ENCODE peak calls at places on chromosomes 1 and 21, in eight cellular contexts. P, D, E, Z, R, T, Y and K are unnamed samples.

GRCh38 chr1:208107817-208108608 is 136.2 kb downstream of the PLXNA2 start:
- DNase-seq in P (no peak), D (no peak), E (no peak), Z (peak), R (no peak), T (no peak), Y (no peak), K (no peak)

GRCh38 chr1:62735491-62736171 is 47.4 kb upstream of the DOCK7 start:
- DNase-seq in P (no peak), D (no peak), E (no peak), Z (no peak), R (no peak), T (no peak), Y (no peak), K (no peak)

GRCh38 chr21:28018741-28019669 is 973.7 kb downstream of the LTN1 start:
- DNase-seq in P (no peak), D (no peak), E (no peak), Z (no peak), R (no peak), T (no peak), Y (no peak), K (no peak)

GRCh38 chr1:60223370-60223652 is 149.7 kb upstream of the C1orf87 start:
- DNase-seq in P (no peak), D (no peak), E (no peak), Z (no peak), R (no peak), T (no peak), Y (no peak), K (no peak)

GRCh38 chr21:31957631-31958030 is 84.8 kb downstream of the HUNK start:
- DNase-seq in P (no peak), D (no peak), E (no peak), Z (no peak), R (no peak), T (no peak), Y (no peak), K (no peak)

GRCh38 chr1:61005572-61006386 is 76.6 kb upstream of the NFIA start:
- DNase-seq in P (no peak), D (no peak), E (no peak), Z (no peak), R (no peak), T (no peak), Y (no peak), K (no peak)

GRCh38 chr1:91853397-91853796 is 32.6 kb downstream of the TGFBR3 start:
- DNase-seq in P (no peak), D (no peak), E (no peak), Z (no peak), R (no peak), T (no peak), Y (no peak), K (no peak)

GRCh38 chr1:15432327-15432726 is 5.9 kb upstream of the CTRC start:
- DNase-seq in P (no peak), D (no peak), E (no peak), Z (no peak), R (no peak), T (no peak), Y (no peak), K (peak)

GRCh38 chr1:52919720-52920199 is 1.8 kb downstream of the ECHDC2 start:
- DNase-seq in P (no peak), D (no peak), E (no peak), Z (no peak), R (no peak), T (no peak), Y (no peak), K (no peak)

GRCh38 chr21:40936771-40937261 is 89.9 kb upstream of the DSCAM start:
- DNase-seq in P (no peak), D (no peak), E (no peak), Z (no peak), R (no peak), T (no peak), Y (no peak), K (no peak)

GRCh38 chr1:9198538-9199361 is 35.8 kb upstream of the H6PD start:
- DNase-seq in P (no peak), D (no peak), E (no peak), Z (no peak), R (no peak), T (no peak), Y (no peak), K (no peak)

GRCh38 chr1:171913385-171913784 is 72.1 kb downstream of the DNM3 start:
- DNase-seq in P (peak), D (peak), E (no peak), Z (no peak), R (peak), T (no peak), Y (peak), K (no peak)

GRCh38 chr21:41426656-41427311 is 745 bp downstream of the MX1 start:
- DNase-seq in P (no peak), D (no peak), E (no peak), Z (peak), R (no peak), T (no peak), Y (no peak), K (no peak)

GRCh38 chr1:205319081-205320018 is 2.2 kb downstream of the NUAK2 start:
- DNase-seq in P (no peak), D (peak), E (no peak), Z (peak), R (peak), T (peak), Y (peak), K (peak)

GRCh38 chr1:168607872-168608428 is 31.5 kb downstream of the XCL1 start:
- DNase-seq in P (no peak), D (no peak), E (no peak), Z (no peak), R (no peak), T (no peak), Y (no peak), K (no peak)

GRCh38 chr1:115761601-115762302 is 6.8 kb downstream of the CASQ2 start:
- DNase-seq in P (no peak), D (no peak), E (no peak), Z (no peak), R (no peak), T (no peak), Y (no peak), K (no peak)

GRCh38 chr1:119686661-119687060 is 25.1 kb upstream of the PHGDH start:
- DNase-seq in P (no peak), D (no peak), E (no peak), Z (no peak), R (no peak), T (no peak), Y (no peak), K (no peak)

GRCh38 chr1:30087465-30087864 is 635.9 kb downstream of the MATN1 start:
- DNase-seq in P (peak), D (no peak), E (no peak), Z (no peak), R (no peak), T (no peak), Y (peak), K (no peak)

GRCh38 chr21:35840197-35840799 is 220.0 kb downstream of the SETD4 start:
- DNase-seq in P (peak), D (peak), E (no peak), Z (peak), R (peak), T (peak), Y (peak), K (peak)

GRCh38 chr1:152879559-152880198 is 1.6 kb downstream of the SMCP start:
- DNase-seq in P (no peak), D (no peak), E (no peak), Z (no peak), R (no peak), T (no peak), Y (no peak), K (no peak)

GRCh38 chr1:85581138-85581801 is 709 bp downstream of the CCN1 start:
- DNase-seq in P (peak), D (peak), E (no peak), Z (peak), R (peak), T (peak), Y (peak), K (peak)

GRCh38 chr1:81021134-81021533 is 779.6 kb upstream of the ADGRL2 start:
- DNase-seq in P (no peak), D (no peak), E (no peak), Z (no peak), R (no peak), T (no peak), Y (no peak), K (no peak)

GRCh38 chr1:202010042-202011015 is at the start of gene ELF3:
- DNase-seq in P (peak), D (no peak), E (no peak), Z (peak), R (peak), T (no peak), Y (peak), K (peak)
- TF ChIP-seq POLR2A in P (peak), D (no peak), E (no peak), Z (no peak), R (peak), T (peak), Y (peak), K (peak)

GRCh38 chr1:184025242-184025675 is 12.3 kb downstream of the COLGALT2 start:
- DNase-seq in P (no peak), D (no peak), E (no peak), Z (no peak), R (no peak), T (peak), Y (peak), K (peak)
- TF ChIP-seq EP300 in P (no peak), D (no peak), E (no peak), Z (no peak), R (no peak), T (no peak), Y (no peak), K (no peak)

GRCh38 chr1:156893048-156893953 is at the start of gene PEAR1:
- DNase-seq in P (no peak), D (peak), E (no peak), Z (peak), R (no peak), T (peak), Y (no peak), K (no peak)

GRCh38 chr1:156895408-156895874 is 1.9 kb downstream of the PEAR1 start:
- DNase-seq in P (no peak), D (peak), E (no peak), Z (no peak), R (no peak), T (no peak), Y (no peak), K (no peak)

GRCh38 chr1:156895927-156896326 is 2.4 kb downstream of the PEAR1 start:
- DNase-seq in P (no peak), D (no peak), E (no peak), Z (no peak), R (no peak), T (no peak), Y (no peak), K (no peak)

GRCh38 chr1:156894001-156894400 is 483 bp downstream of the PEAR1 start:
- DNase-seq in P (no peak), D (no peak), E (no peak), Z (no peak), R (no peak), T (no peak), Y (no peak), K (no peak)

DNA sequence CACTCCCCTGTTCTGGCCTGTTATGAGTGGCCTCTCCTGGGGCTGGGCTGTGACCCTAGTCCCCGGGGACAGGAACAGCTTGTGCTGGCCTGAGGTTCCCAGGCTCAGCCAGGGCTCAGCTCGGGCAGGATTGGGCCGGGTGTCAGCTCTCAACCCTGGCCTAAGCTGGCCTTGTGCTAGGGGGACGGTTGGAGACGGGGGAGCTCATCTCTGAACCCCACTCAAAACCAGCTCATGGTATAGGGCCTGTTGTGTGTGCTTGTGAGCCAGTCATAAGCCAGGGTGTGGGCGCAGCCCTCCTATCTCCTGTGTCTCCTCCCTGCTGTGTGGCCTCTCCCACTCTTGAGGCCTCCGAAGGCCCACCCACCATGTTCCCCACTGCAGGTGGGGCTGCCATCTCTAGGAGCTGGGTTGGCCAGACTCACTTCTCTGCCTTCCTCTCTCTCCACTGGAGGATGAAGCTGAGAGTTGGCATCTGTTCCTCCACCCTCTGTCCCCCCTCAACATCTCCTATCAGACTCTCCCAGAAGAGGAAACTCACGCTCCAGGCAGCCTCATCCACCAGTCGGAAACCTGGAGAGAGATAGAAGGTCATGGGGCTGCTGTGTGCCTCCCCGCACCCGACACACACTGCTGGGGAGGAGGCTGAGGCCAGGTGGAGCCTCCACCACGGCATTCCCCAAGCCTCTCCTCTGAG is 1.3 kb downstream of the PEAR1 start:
- DNase-seq in P (no peak), D (peak), E (no peak), Z (peak), R (no peak), T (no peak), Y (no peak), K (no peak)
- TF ChIP-seq POLR2A in P (no peak), D (no peak), E (no peak), Z (no peak), R (no peak), T (no peak), Y (no peak), K (no peak)

DNA sequence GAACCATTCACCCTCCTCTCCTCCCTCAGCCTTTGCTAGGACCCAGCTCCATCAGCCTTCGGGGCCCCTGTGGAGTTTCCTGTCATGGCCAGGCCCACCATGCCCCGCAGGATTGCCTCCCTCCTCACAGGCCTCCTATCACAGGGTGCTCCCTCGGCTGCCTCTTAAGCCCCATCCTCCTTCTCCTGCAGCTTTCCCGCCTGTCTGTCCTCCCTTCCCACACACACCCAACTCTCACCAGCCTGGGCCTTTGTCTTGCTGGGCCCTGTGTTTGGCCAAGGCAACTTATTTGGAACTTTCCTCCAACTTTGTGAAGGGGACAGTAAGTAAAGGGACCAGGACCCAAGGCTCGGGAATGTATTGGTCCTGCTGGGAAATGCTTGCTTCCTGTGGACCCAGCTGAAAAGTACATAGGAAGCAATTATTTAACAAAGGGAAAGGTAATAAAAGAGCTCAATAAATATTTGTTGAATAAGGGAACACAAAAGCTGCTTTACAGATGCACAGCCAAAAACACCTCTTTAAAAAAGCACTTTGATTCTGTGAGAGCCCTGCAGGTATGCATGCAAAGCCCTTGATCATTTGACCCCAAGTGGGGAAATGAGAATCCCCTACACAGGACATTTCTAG is 31.5 kb upstream of the TENT5C start:
- DNase-seq in P (no peak), D (no peak), E (peak), Z (no peak), R (peak), T (no peak), Y (peak), K (peak)
- TF ChIP-seq EP300 in P (no peak), D (no peak), E (no peak), Z (no peak), R (no peak), T (no peak), Y (no peak), K (no peak)